ENCODE peak calls at places on chromosomes 11 and 22, in nine cellular contexts. K is stimulated activated CD4-positive, alpha-beta T cell treated with anti-CD3 and anti-CD28 coated beads, Interleukin-1b, Interleukin-23, amount 100 ng/mL, for 1 hour; I is CD4-positive, alpha-beta memory T cell; M is fibroblast of the aortic adventitia; A is activated gamma-delta T cell treated with anti-CD3 and anti-CD28 coated beads, Interleukin-2, amount 50 U/mL, for 16 hours; C is lower lobe of right lung; L is NCI-H69; B is GM23338; V is esophagus squamous epithelium. S is an unnamed sample.

GRCh38 chr11:32893091-32893946 is 708 bp downstream of the QSER1 start:
- DNase-seq in K (peak), I (peak), M (peak), A (peak), C (peak), L (peak), B (peak), V (no peak), S (no peak)

GRCh38 chr22:37248251-37248650 is 4.2 kb upstream of the RAC2 start:
- DNase-seq in K (no peak), I (no peak), M (no peak), A (no peak), C (no peak), L (no peak), B (no peak), V (no peak), S (no peak)

GRCh38 chr11:34252651-34253050 is 105.2 kb downstream of the ABTB2 start:
- DNase-seq in K (no peak), I (no peak), M (no peak), A (no peak), C (no peak), L (peak), B (no peak), V (no peak), S (no peak)

GRCh38 chr11:63767415-63768231 is 952 bp downstream of the ZFTA start:
- DNase-seq in K (no peak), I (peak), M (peak), A (peak), C (peak), L (peak), B (peak), V (no peak), S (no peak)

GRCh38 chr11:107496011-107496410 is 38.4 kb upstream of the CWF19L2 start:
- DNase-seq in K (no peak), I (no peak), M (peak), A (no peak), C (no peak), L (no peak), B (no peak), V (no peak), S (no peak)

GRCh38 chr22:35205141-35205775 is 52.0 kb upstream of the HMGXB4 start:
- DNase-seq in K (no peak), I (no peak), M (no peak), A (no peak), C (no peak), L (peak), B (no peak), V (no peak), S (no peak)

GRCh38 chr11:100687032-100687629 is at the start of gene ARHGAP42:
- DNase-seq in K (no peak), I (no peak), M (peak), A (no peak), C (peak), L (peak), B (peak), V (no peak), S (no peak)

GRCh38 chr11:32905028-32905667 is 12.5 kb downstream of the QSER1 start:
- DNase-seq in K (no peak), I (no peak), M (peak), A (no peak), C (no peak), L (no peak), B (no peak), V (no peak), S (no peak)

GRCh38 chr11:116376547-116376946 is 396.2 kb downstream of the BUD13 start:
- DNase-seq in K (no peak), I (no peak), M (no peak), A (no peak), C (no peak), L (peak), B (no peak), V (no peak), S (no peak)

GRCh38 chr22:37566903-37567798 is 6.9 kb downstream of the CDC42EP1 start:
- DNase-seq in K (peak), I (peak), M (peak), A (peak), C (peak), L (peak), B (peak), V (no peak), S (no peak)

GRCh38 chr22:36298118-36298517 is 45.2 kb downstream of the APOL1 start:
- DNase-seq in K (no peak), I (no peak), M (no peak), A (no peak), C (no peak), L (no peak), B (no peak), V (no peak), S (no peak)

GRCh38 chr11:92657226-92657625 is 312.2 kb upstream of the MTNR1B start:
- DNase-seq in K (no peak), I (no peak), M (no peak), A (no peak), C (no peak), L (peak), B (no peak), V (no peak), S (no peak)

GRCh38 chr11:57476223-57476882 is 16.0 kb downstream of the RTN4RL2 start:
- DNase-seq in K (no peak), I (peak), M (no peak), A (no peak), C (peak), L (no peak), B (peak), V (no peak), S (no peak)

GRCh38 chr11:66915046-66915832 is 42.9 kb downstream of the PC start:
- DNase-seq in K (no peak), I (no peak), M (no peak), A (no peak), C (no peak), L (peak), B (peak), V (no peak), S (no peak)

GRCh38 chr11:93577291-93577690 is 34.1 kb upstream of the SMCO4 start:
- DNase-seq in K (no peak), I (no peak), M (peak), A (no peak), C (no peak), L (no peak), B (no peak), V (no peak), S (no peak)

GRCh38 chr22:27632451-27633295 is 168.9 kb downstream of the MN1 start:
- DNase-seq in K (no peak), I (no peak), M (no peak), A (no peak), C (no peak), L (peak), B (no peak), V (no peak), S (no peak)

GRCh38 chr11:59463176-59463575 is 6.4 kb downstream of the OR4D6 start:
- DNase-seq in K (no peak), I (no peak), M (peak), A (no peak), C (no peak), L (no peak), B (peak), V (no peak), S (no peak)

GRCh38 chr22:38820021-38820420 is 23.8 kb downstream of the NPTXR start:
- DNase-seq in K (no peak), I (no peak), M (no peak), A (no peak), C (no peak), L (no peak), B (peak), V (no peak), S (no peak)

GRCh38 chr11:10617551-10617950 is 49.1 kb upstream of the LYVE1 start:
- DNase-seq in K (no peak), I (no peak), M (no peak), A (no peak), C (no peak), L (no peak), B (no peak), V (no peak), S (no peak)

GRCh38 chr22:45212992-45213751 is 27.5 kb downstream of the KIAA0930 start:
- DNase-seq in K (no peak), I (no peak), M (peak), A (no peak), C (peak), L (no peak), B (no peak), V (no peak), S (peak)

GRCh38 chr11:102552447-102553200 is 22.1 kb upstream of the MMP7 start:
- DNase-seq in K (no peak), I (no peak), M (peak), A (no peak), C (no peak), L (no peak), B (no peak), V (no peak), S (no peak)

GRCh38 chr11:58493676-58494075 is 14.2 kb downstream of the OR5B21 start:
- DNase-seq in K (no peak), I (no peak), M (peak), A (no peak), C (no peak), L (no peak), B (no peak), V (no peak), S (no peak)

GRCh38 chr11:69186316-69187266 is 30.9 kb downstream of the SMIM38 start:
- DNase-seq in K (no peak), I (no peak), M (no peak), A (no peak), C (no peak), L (no peak), B (no peak), V (no peak), S (no peak)